ENCODE peak calls at places on chromosomes 4 and X, in five cellular contexts. One of them, this sample, is unnamed.

GRCh38 chr4:110096406-110096805 is 102.0 kb downstream of the ELOVL6 start:
- DNase-seq in mammary epithelial cell: no peak
- DNase-seq in cardiac fibroblast: no peak
- DNase-seq in tibial artery: no peak
- DNase-seq in astrocyte of the spinal cord: no peak
- DNase-seq in this sample: no peak

GRCh38 chr4:154807042-154807630 is 26.1 kb downstream of the RBM46 start:
- DNase-seq in mammary epithelial cell: peak
- DNase-seq in cardiac fibroblast: peak
- DNase-seq in tibial artery: no peak
- DNase-seq in astrocyte of the spinal cord: peak
- DNase-seq in this sample: peak

GRCh38 chr4:5970381-5971076 is 47.7 kb downstream of the C4orf50 start:
- DNase-seq in mammary epithelial cell: no peak
- DNase-seq in cardiac fibroblast: no peak
- DNase-seq in tibial artery: no peak
- DNase-seq in astrocyte of the spinal cord: no peak
- DNase-seq in this sample: no peak

GRCh38 chr4:122700178-122700725 is 32.3 kb upstream of the BBS12 start:
- DNase-seq in mammary epithelial cell: peak
- DNase-seq in cardiac fibroblast: peak
- DNase-seq in tibial artery: no peak
- DNase-seq in astrocyte of the spinal cord: peak
- DNase-seq in this sample: no peak

GRCh38 chrX:40971736-40972135 is 113.5 kb upstream of the USP9X start:
- DNase-seq in mammary epithelial cell: no peak
- DNase-seq in cardiac fibroblast: no peak
- DNase-seq in tibial artery: no peak
- DNase-seq in astrocyte of the spinal cord: no peak
- DNase-seq in this sample: no peak

GRCh38 chr4:33369366-33369899 is 2649.3 kb downstream of the PCDH7 start:
- DNase-seq in mammary epithelial cell: peak
- DNase-seq in cardiac fibroblast: peak
- DNase-seq in tibial artery: no peak
- DNase-seq in astrocyte of the spinal cord: peak
- DNase-seq in this sample: peak

GRCh38 chr4:184807797-184808718 is 17.7 kb downstream of the ACSL1 start:
- DNase-seq in mammary epithelial cell: peak
- DNase-seq in cardiac fibroblast: peak
- DNase-seq in tibial artery: no peak
- DNase-seq in astrocyte of the spinal cord: peak
- DNase-seq in this sample: no peak

GRCh38 chrX:40543661-40544328 is 37.0 kb upstream of the ATP6AP2 start:
- DNase-seq in mammary epithelial cell: peak
- DNase-seq in cardiac fibroblast: peak
- DNase-seq in tibial artery: no peak
- DNase-seq in astrocyte of the spinal cord: peak
- DNase-seq in this sample: peak

GRCh38 chrX:134737061-134737460 is 78.8 kb upstream of the PLAC1 start:
- DNase-seq in mammary epithelial cell: no peak
- DNase-seq in cardiac fibroblast: no peak
- DNase-seq in tibial artery: peak
- DNase-seq in astrocyte of the spinal cord: no peak
- DNase-seq in this sample: no peak
- H3K4me3 ChIP-seq in mammary epithelial cell: no peak
- H3K4me3 ChIP-seq in cardiac fibroblast: no peak
- H3K4me3 ChIP-seq in tibial artery: no peak
- H3K4me3 ChIP-seq in astrocyte of the spinal cord: no peak
- H3K4me3 ChIP-seq in this sample: no peak

DNA sequence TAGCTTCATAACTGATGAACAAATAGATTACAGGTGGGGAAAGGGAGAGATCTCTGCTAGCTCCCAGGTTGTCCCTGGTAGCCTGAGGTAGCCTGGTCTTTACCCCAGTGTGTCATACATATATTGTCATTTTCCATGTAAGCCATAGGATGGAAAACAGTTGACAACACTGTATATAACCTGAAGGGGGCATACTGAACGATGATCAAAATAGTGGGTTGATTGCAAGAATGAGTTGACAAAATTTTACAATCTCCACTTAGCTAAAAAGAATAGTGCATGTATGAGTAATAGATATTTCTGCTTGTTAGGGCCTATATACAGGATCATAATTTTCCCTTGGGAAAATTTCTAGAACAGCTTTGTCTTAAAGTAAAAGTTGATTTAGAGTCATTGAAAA is 304.1 kb upstream of the HAND2 start:
- DNase-seq in mammary epithelial cell: no peak
- DNase-seq in cardiac fibroblast: peak
- DNase-seq in tibial artery: no peak
- DNase-seq in astrocyte of the spinal cord: no peak
- DNase-seq in this sample: no peak
- TF ChIP-seq CTCF in mammary epithelial cell: no peak
- TF ChIP-seq CTCF in cardiac fibroblast: peak
- TF ChIP-seq CTCF in tibial artery: no peak
- TF ChIP-seq CTCF in astrocyte of the spinal cord: no peak
- TF ChIP-seq CTCF in this sample: no peak

GRCh38 chrX:12877386-12877785 is 10.5 kb downstream of the TLR7 start:
- DNase-seq in mammary epithelial cell: no peak
- DNase-seq in cardiac fibroblast: no peak
- DNase-seq in tibial artery: no peak
- DNase-seq in astrocyte of the spinal cord: no peak
- DNase-seq in this sample: no peak

GRCh38 chrX:12871181-12871580 is 4.3 kb downstream of the TLR7 start:
- DNase-seq in mammary epithelial cell: no peak
- DNase-seq in cardiac fibroblast: no peak
- DNase-seq in tibial artery: no peak
- DNase-seq in astrocyte of the spinal cord: no peak
- DNase-seq in this sample: no peak

GRCh38 chrX:12878536-12878935 is 11.7 kb downstream of the TLR7 start:
- DNase-seq in mammary epithelial cell: peak
- DNase-seq in cardiac fibroblast: no peak
- DNase-seq in tibial artery: no peak
- DNase-seq in astrocyte of the spinal cord: no peak
- DNase-seq in this sample: no peak

GRCh38 chrX:12872741-12873140 is 5.9 kb downstream of the TLR7 start:
- DNase-seq in mammary epithelial cell: no peak
- DNase-seq in cardiac fibroblast: no peak
- DNase-seq in tibial artery: no peak
- DNase-seq in astrocyte of the spinal cord: no peak
- DNase-seq in this sample: no peak

DNA sequence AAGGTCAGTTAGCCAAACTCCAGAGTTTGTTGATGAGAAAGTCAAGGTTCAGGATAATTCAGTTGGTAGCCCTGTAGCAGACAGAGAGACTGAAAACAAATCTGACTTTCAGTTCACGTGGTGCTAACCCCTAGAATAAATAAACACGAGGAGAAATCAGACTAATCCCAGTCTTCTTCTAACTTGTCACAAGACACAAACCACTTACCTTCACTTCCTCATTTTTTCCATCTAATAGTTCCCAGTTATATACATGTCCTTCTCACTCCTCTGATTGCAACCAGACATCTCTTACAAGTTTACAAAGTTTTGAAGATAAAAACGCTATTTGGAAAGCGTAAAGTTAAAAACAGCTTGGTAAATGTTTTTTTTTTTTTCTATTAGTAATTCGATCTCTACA is 7.7 kb downstream of the TLR7 start:
- DNase-seq in mammary epithelial cell: no peak
- DNase-seq in cardiac fibroblast: no peak
- DNase-seq in tibial artery: no peak
- DNase-seq in astrocyte of the spinal cord: no peak
- DNase-seq in this sample: no peak
- H3K4me3 ChIP-seq in mammary epithelial cell: no peak
- H3K4me3 ChIP-seq in cardiac fibroblast: no peak
- H3K4me3 ChIP-seq in tibial artery: no peak
- H3K4me3 ChIP-seq in astrocyte of the spinal cord: no peak
- H3K4me3 ChIP-seq in this sample: no peak

GRCh38 chrX:152641996-152642395 is 4.3 kb downstream of the GABRQ start:
- DNase-seq in mammary epithelial cell: no peak
- DNase-seq in cardiac fibroblast: peak
- DNase-seq in tibial artery: no peak
- DNase-seq in astrocyte of the spinal cord: no peak
- DNase-seq in this sample: no peak
- TF ChIP-seq CTCF in mammary epithelial cell: peak
- TF ChIP-seq CTCF in cardiac fibroblast: no peak
- TF ChIP-seq CTCF in tibial artery: no peak
- TF ChIP-seq CTCF in astrocyte of the spinal cord: peak
- TF ChIP-seq CTCF in this sample: peak

DNA sequence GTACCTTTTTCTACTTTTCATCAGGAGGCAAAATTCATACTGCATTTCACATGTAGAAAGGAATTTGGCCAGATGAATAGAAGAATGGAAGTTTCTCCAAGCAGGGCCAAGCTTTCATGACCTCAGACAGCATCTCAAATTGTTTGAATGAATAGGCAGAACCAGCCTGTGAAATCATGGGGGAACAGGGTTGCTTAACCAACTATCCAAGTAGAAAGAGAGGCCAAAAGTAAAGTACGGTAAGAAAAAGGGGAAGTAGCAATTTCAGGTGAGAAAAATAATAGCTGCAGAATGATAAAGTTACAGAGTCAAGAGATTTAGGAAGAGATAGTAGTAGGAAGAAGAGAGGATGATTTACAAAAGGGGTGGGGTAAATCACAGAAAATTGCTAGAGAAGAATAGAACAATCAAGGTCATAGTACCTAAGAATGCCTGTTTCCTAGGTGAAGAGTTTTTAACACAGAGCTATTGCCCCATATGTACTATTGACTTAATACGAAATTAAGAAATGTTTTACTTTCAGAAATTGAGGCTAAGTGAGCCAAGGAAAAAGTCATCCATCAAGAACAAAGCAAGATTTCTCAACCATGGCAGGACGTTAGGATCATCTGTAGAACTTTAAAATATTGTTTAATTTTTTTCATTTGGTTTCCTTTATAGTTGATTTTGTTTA is 177.1 kb upstream of the TET2 start:
- DNase-seq in mammary epithelial cell: peak
- DNase-seq in cardiac fibroblast: no peak
- DNase-seq in tibial artery: no peak
- DNase-seq in astrocyte of the spinal cord: no peak
- DNase-seq in this sample: no peak
- H3K4me3 ChIP-seq in mammary epithelial cell: no peak
- H3K4me3 ChIP-seq in cardiac fibroblast: no peak
- H3K4me3 ChIP-seq in tibial artery: no peak
- H3K4me3 ChIP-seq in astrocyte of the spinal cord: no peak
- H3K4me3 ChIP-seq in this sample: no peak

GRCh38 chr4:176142253-176142652 is 53.1 kb downstream of the SPATA4 start:
- DNase-seq in mammary epithelial cell: no peak
- DNase-seq in cardiac fibroblast: no peak
- DNase-seq in tibial artery: no peak
- DNase-seq in astrocyte of the spinal cord: no peak
- DNase-seq in this sample: no peak
- TF ChIP-seq CTCF in mammary epithelial cell: no peak
- TF ChIP-seq CTCF in cardiac fibroblast: no peak
- TF ChIP-seq CTCF in tibial artery: no peak
- TF ChIP-seq CTCF in astrocyte of the spinal cord: no peak
- TF ChIP-seq CTCF in this sample: no peak

GRCh38 chrX:57132046-57132445 is 5.2 kb downstream of the SPIN2A start:
- DNase-seq in mammary epithelial cell: no peak
- DNase-seq in cardiac fibroblast: no peak
- DNase-seq in tibial artery: no peak
- DNase-seq in astrocyte of the spinal cord: no peak
- DNase-seq in this sample: no peak

GRCh38 chrX:57135287-57135686 is 1.9 kb downstream of the SPIN2A start:
- DNase-seq in mammary epithelial cell: no peak
- DNase-seq in cardiac fibroblast: no peak
- DNase-seq in tibial artery: no peak
- DNase-seq in astrocyte of the spinal cord: no peak
- DNase-seq in this sample: no peak

GRCh38 chrX:57138674-57139073 is 1.5 kb upstream of the SPIN2A start:
- DNase-seq in mammary epithelial cell: no peak
- DNase-seq in cardiac fibroblast: no peak
- DNase-seq in tibial artery: no peak
- DNase-seq in astrocyte of the spinal cord: no peak
- DNase-seq in this sample: no peak

GRCh38 chrX:57134702-57135101 is 2.5 kb downstream of the SPIN2A start:
- DNase-seq in mammary epithelial cell: peak
- DNase-seq in cardiac fibroblast: no peak
- DNase-seq in tibial artery: no peak
- DNase-seq in astrocyte of the spinal cord: no peak
- DNase-seq in this sample: no peak

GRCh38 chrX:57137481-57137880 is 284 bp upstream of the SPIN2A start:
- DNase-seq in mammary epithelial cell: no peak
- DNase-seq in cardiac fibroblast: peak
- DNase-seq in tibial artery: no peak
- DNase-seq in astrocyte of the spinal cord: peak
- DNase-seq in this sample: no peak
- H3K4me3 ChIP-seq in mammary epithelial cell: no peak
- H3K4me3 ChIP-seq in cardiac fibroblast: peak
- H3K4me3 ChIP-seq in tibial artery: peak
- H3K4me3 ChIP-seq in astrocyte of the spinal cord: peak
- H3K4me3 ChIP-seq in this sample: peak

GRCh38 chrX:42715689-42716022 is 62.3 kb downstream of the PPP1R2C start:
- DNase-seq in mammary epithelial cell: no peak
- DNase-seq in cardiac fibroblast: no peak
- DNase-seq in tibial artery: no peak
- DNase-seq in astrocyte of the spinal cord: no peak
- DNase-seq in this sample: no peak

GRCh38 chrX:42720209-42720608 is 57.8 kb downstream of the PPP1R2C start:
- DNase-seq in mammary epithelial cell: no peak
- DNase-seq in cardiac fibroblast: no peak
- DNase-seq in tibial artery: no peak
- DNase-seq in astrocyte of the spinal cord: no peak
- DNase-seq in this sample: no peak

GRCh38 chrX:42710452-42710851 is 67.5 kb downstream of the PPP1R2C start:
- DNase-seq in mammary epithelial cell: no peak
- DNase-seq in cardiac fibroblast: no peak
- DNase-seq in tibial artery: no peak
- DNase-seq in astrocyte of the spinal cord: no peak
- DNase-seq in this sample: no peak

DNA sequence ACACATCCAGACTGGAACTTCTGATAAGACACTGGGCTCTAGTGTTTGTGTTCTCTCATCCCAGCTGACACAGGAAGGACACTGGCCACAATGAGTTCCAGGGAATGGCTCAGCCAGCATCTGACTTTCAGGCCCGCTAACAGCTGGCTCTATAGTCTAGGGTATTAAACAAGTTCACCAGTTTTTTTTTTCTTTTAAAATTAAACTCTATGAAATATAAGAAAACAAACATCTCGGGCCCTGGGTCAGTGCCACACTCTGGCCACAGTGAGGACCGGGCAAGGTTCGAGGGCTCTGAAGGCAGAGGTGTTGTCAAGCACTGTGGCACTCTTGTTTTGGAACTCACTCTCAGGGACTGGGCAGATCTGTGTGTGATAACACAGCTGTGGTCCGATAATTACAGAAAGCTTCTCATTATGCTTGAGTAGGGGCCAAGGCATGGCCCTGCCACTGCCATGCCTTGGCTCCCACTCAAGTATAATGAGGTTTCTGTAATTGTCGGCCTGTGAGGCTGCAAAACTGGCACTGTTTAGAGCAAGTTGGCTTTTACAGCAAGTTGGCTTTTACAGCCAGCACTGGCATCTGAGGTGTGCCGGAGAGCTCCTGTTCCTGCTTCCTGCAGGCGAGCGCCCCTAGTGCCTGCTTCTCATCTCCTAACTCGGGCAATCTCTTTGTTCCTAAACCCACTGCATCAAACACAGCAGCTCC is 62.8 kb downstream of the PPP1R2C start:
- DNase-seq in mammary epithelial cell: peak
- DNase-seq in cardiac fibroblast: no peak
- DNase-seq in tibial artery: peak
- DNase-seq in astrocyte of the spinal cord: peak
- DNase-seq in this sample: peak
- TF ChIP-seq CTCF in mammary epithelial cell: peak
- TF ChIP-seq CTCF in cardiac fibroblast: peak
- TF ChIP-seq CTCF in tibial artery: no peak
- TF ChIP-seq CTCF in astrocyte of the spinal cord: peak
- TF ChIP-seq CTCF in this sample: peak

This sample was measured in retinal pigment epithelial cell.